ENCODE peak calls at places on chromosomes 4 and X, in six cellular contexts. One of them, this sample, is unnamed.
A peak's percentile ranks its signal among the peaks of the same experiment; 100 is the strongest.

GRCh38 chr4:55554453-55555030 is 7.8 kb upstream of the CLOCK start:
- DNase-seq in cardiac muscle cell: peak; percentile 14
- DNase-seq in ascending aorta: no peak
- DNase-seq in heart left ventricle: no peak
- DNase-seq in stomach: no peak
- DNase-seq in Peyer's patch: no peak
- DNase-seq in this sample: no peak

GRCh38 chr4:107823870-107824366 is 814 bp upstream of the SGMS2 start:
- DNase-seq in cardiac muscle cell: peak; percentile 5
- DNase-seq in heart left ventricle: no peak
- DNase-seq in stomach: no peak
- DNase-seq in Peyer's patch: no peak
- DNase-seq in ascending aorta: no peak
- DNase-seq in this sample: no peak

GRCh38 chrX:140500427-140500826 is 4.4 kb downstream of the SOX3 start:
- DNase-seq in heart left ventricle: no peak
- DNase-seq in cardiac muscle cell: no peak
- DNase-seq in stomach: no peak
- DNase-seq in ascending aorta: no peak
- DNase-seq in Peyer's patch: no peak
- DNase-seq in this sample: no peak

GRCh38 chr4:167989815-167990214 is 102.5 kb upstream of the ANXA10 start:
- DNase-seq in ascending aorta: no peak
- DNase-seq in Peyer's patch: no peak
- DNase-seq in stomach: no peak
- DNase-seq in cardiac muscle cell: no peak
- DNase-seq in heart left ventricle: no peak
- DNase-seq in this sample: no peak

GRCh38 chr4:8427761-8428287 is 12.7 kb downstream of the ACOX3 start:
- DNase-seq in cardiac muscle cell: peak; percentile 59
- DNase-seq in stomach: no peak
- DNase-seq in heart left ventricle: peak; percentile 67
- DNase-seq in ascending aorta: no peak
- DNase-seq in Peyer's patch: no peak
- DNase-seq in this sample: peak; percentile 32

GRCh38 chr4:85910985-85911384 is 436.0 kb downstream of the ARHGAP24 start:
- DNase-seq in heart left ventricle: no peak
- DNase-seq in Peyer's patch: no peak
- DNase-seq in cardiac muscle cell: no peak
- DNase-seq in ascending aorta: no peak
- DNase-seq in stomach: no peak
- DNase-seq in this sample: no peak

GRCh38 chr4:76366737-76367136 is 54.2 kb downstream of the CCDC158 start:
- DNase-seq in cardiac muscle cell: no peak
- DNase-seq in Peyer's patch: no peak
- DNase-seq in heart left ventricle: no peak
- DNase-seq in ascending aorta: no peak
- DNase-seq in stomach: no peak
- DNase-seq in this sample: no peak

GRCh38 chr4:73661646-73662119 is 41.4 kb upstream of the RASSF6 start:
- DNase-seq in stomach: no peak
- DNase-seq in ascending aorta: no peak
- DNase-seq in heart left ventricle: no peak
- DNase-seq in Peyer's patch: no peak
- DNase-seq in cardiac muscle cell: no peak
- DNase-seq in this sample: no peak

GRCh38 chrX:4656419-4656818 is 943.0 kb upstream of the PRKX start:
- DNase-seq in cardiac muscle cell: no peak
- DNase-seq in heart left ventricle: no peak
- DNase-seq in Peyer's patch: no peak
- DNase-seq in stomach: peak; percentile 30
- DNase-seq in ascending aorta: no peak
- DNase-seq in this sample: no peak

GRCh38 chrX:43500996-43501694 is 155.0 kb upstream of the MAOA start:
- DNase-seq in heart left ventricle: no peak
- DNase-seq in cardiac muscle cell: peak; percentile 18
- DNase-seq in ascending aorta: no peak
- DNase-seq in Peyer's patch: no peak
- DNase-seq in stomach: no peak
- DNase-seq in this sample: no peak

DNA sequence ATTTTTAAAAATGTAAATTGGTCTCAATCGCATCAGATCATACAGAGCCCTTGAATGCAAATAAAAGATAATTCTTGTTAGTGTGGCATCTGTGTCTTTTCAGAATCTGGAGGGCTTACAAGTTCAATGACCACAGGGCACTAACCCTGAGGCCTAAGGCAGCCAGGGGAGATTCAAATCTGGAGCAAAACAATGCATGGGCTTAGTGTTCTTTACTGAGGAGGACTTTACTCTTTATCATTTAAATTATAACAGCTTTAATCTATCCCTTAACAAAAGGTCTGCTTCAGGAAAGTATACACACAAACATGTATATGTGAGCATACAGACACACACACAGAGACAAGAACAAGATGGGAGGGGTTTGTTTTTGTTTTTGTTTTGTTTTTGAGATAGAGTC is 51.0 kb upstream of the NSUN7 start:
- DNase-seq in cardiac muscle cell: no peak
- DNase-seq in stomach: no peak
- DNase-seq in Peyer's patch: no peak
- DNase-seq in heart left ventricle: no peak
- DNase-seq in ascending aorta: no peak
- DNase-seq in this sample: no peak
- H3K4me1 ChIP-seq in cardiac muscle cell: no peaks in the 10 kb centered on the region
- H3K4me1 ChIP-seq in stomach: peaks cover 13% of the 10 kb centered on the region
- H3K4me1 ChIP-seq in Peyer's patch: no peaks in the 10 kb centered on the region
- H3K4me1 ChIP-seq in heart left ventricle: no peaks in the 10 kb centered on the region
- H3K4me1 ChIP-seq in ascending aorta: no peaks in the 10 kb centered on the region
- H3K4me1 ChIP-seq in this sample: no peaks in the 10 kb centered on the region

GRCh38 chrX:2561461-2561860 is 60.7 kb upstream of the DHRSX start:
- DNase-seq in ascending aorta: no peak
- DNase-seq in stomach: no peak
- DNase-seq in Peyer's patch: no peak
- DNase-seq in heart left ventricle: no peak
- DNase-seq in cardiac muscle cell: no peak
- DNase-seq in this sample: no peak

GRCh38 chrX:2559124-2559523 is 58.3 kb upstream of the DHRSX start:
- DNase-seq in Peyer's patch: no peak
- DNase-seq in stomach: no peak
- DNase-seq in ascending aorta: no peak
- DNase-seq in cardiac muscle cell: no peak
- DNase-seq in heart left ventricle: no peak
- DNase-seq in this sample: no peak
- H3K4me1 ChIP-seq in Peyer's patch: no peaks in the 10 kb centered on the region
- H3K4me1 ChIP-seq in stomach: no peaks in the 10 kb centered on the region
- H3K4me1 ChIP-seq in ascending aorta: no peaks in the 10 kb centered on the region
- H3K4me1 ChIP-seq in cardiac muscle cell: no peaks in the 10 kb centered on the region
- H3K4me1 ChIP-seq in heart left ventricle: no peaks in the 10 kb centered on the region
- H3K4me1 ChIP-seq in this sample: peaks cover under 1% of the 10 kb centered on the region

GRCh38 chr4:120816385-120816784 is 106.1 kb downstream of the PRDM5 start:
- DNase-seq in cardiac muscle cell: no peak
- DNase-seq in ascending aorta: no peak
- DNase-seq in heart left ventricle: no peak
- DNase-seq in stomach: no peak
- DNase-seq in Peyer's patch: no peak
- DNase-seq in this sample: no peak
- H3K4me1 ChIP-seq in cardiac muscle cell: no peaks in the 10 kb centered on the region
- H3K4me1 ChIP-seq in ascending aorta: no peaks in the 10 kb centered on the region
- H3K4me1 ChIP-seq in heart left ventricle: no peaks in the 10 kb centered on the region
- H3K4me1 ChIP-seq in stomach: no peaks in the 10 kb centered on the region
- H3K4me1 ChIP-seq in Peyer's patch: no peaks in the 10 kb centered on the region
- H3K4me1 ChIP-seq in this sample: no peaks in the 10 kb centered on the region

GRCh38 chrX:20409991-20410390 is 143.3 kb upstream of the RPS6KA3 start:
- DNase-seq in heart left ventricle: no peak
- DNase-seq in stomach: no peak
- DNase-seq in cardiac muscle cell: no peak
- DNase-seq in Peyer's patch: no peak
- DNase-seq in ascending aorta: no peak
- DNase-seq in this sample: no peak

GRCh38 chrX:20410540-20410939 is 143.8 kb upstream of the RPS6KA3 start:
- DNase-seq in Peyer's patch: no peak
- DNase-seq in cardiac muscle cell: no peak
- DNase-seq in stomach: no peak
- DNase-seq in heart left ventricle: no peak
- DNase-seq in ascending aorta: no peak
- DNase-seq in this sample: no peak

GRCh38 chrX:20414781-20415445 is 148.2 kb upstream of the RPS6KA3 start:
- DNase-seq in stomach: no peak
- DNase-seq in heart left ventricle: no peak
- DNase-seq in cardiac muscle cell: no peak
- DNase-seq in Peyer's patch: no peak
- DNase-seq in ascending aorta: no peak
- DNase-seq in this sample: no peak

GRCh38 chrX:20412871-20413486 is 146.3 kb upstream of the RPS6KA3 start:
- DNase-seq in ascending aorta: peak; percentile 64
- DNase-seq in Peyer's patch: no peak
- DNase-seq in heart left ventricle: no peak
- DNase-seq in stomach: peak; percentile 29
- DNase-seq in cardiac muscle cell: no peak
- DNase-seq in this sample: no peak

DNA sequence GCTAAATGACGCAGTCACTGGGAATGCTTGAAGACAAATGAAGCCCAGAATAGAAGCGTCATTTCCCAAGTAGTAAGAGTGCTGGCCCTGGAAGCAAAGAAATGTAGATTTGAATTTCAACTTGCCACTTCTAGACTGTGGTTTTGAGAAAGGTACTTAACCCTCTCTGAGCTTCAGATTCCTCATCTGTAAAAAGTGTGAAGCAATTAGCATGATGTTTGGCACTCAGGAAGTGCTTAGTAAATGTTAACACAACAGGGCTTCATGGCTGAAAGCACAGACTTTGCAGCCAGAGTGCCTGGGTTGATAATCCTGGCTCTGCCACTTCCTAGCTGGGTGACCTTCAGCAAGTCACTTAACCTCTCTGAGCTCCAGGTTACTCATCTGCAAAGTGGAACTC is 147.4 kb upstream of the RPS6KA3 start:
- DNase-seq in cardiac muscle cell: no peak
- DNase-seq in heart left ventricle: no peak
- DNase-seq in Peyer's patch: no peak
- DNase-seq in ascending aorta: no peak
- DNase-seq in stomach: no peak
- DNase-seq in this sample: no peak
- H3K4me1 ChIP-seq in cardiac muscle cell: no peaks in the 10 kb centered on the region
- H3K4me1 ChIP-seq in heart left ventricle: no peaks in the 10 kb centered on the region
- H3K4me1 ChIP-seq in Peyer's patch: no peaks in the 10 kb centered on the region
- H3K4me1 ChIP-seq in ascending aorta: no peaks in the 10 kb centered on the region
- H3K4me1 ChIP-seq in stomach: no peaks in the 10 kb centered on the region
- H3K4me1 ChIP-seq in this sample: no peaks in the 10 kb centered on the region

DNA sequence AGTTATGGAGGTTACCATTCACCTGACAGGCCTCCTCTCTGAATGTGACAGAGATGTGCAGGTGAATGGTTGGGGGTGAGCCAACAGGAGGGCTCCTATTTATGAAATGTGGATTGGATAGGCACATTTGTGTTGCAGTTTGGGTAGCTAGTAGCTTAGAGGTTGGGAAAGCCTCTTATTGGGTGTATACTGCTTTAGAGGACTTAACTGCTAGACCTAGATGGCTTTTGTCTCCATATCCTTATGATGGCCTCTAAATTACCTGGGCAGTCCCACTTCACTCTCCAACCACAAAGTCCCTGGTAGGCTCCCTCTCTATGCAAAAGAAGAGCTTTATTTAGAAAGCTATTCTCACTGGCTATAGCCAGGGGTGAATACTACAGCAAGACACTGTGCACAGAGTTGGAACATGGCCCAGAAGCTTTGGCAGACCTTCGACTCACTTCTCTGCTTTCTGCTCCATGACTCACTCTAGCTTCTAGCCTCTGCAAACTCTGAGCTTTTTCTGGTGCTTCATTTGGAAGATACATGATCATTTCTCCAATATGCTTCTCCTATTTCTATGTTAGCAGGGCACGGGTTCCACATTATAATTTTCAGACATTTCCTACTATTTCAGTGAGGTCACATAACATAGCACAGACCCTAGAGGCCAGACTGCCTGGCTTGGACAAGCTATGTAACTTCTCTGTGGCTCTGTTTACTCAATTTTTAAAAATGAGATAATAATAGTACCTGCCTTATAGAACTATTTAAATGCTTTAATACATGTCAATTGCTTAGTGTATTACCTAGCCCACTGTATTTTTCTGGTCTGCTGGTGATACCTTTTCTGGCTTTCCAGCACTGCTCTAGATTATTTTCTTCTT is 6.0 kb upstream of the VGLL1 start:
- DNase-seq in ascending aorta: peak; percentile 84
- DNase-seq in heart left ventricle: peak; percentile 85
- DNase-seq in Peyer's patch: no peak
- DNase-seq in stomach: peak; percentile 76
- DNase-seq in cardiac muscle cell: no peak
- DNase-seq in this sample: no peak
- H3K4me1 ChIP-seq in ascending aorta: no peaks in the 10 kb centered on the region
- H3K4me1 ChIP-seq in heart left ventricle: peaks cover 12% of the 10 kb centered on the region
- H3K4me1 ChIP-seq in Peyer's patch: no peaks in the 10 kb centered on the region
- H3K4me1 ChIP-seq in stomach: peaks cover 16% of the 10 kb centered on the region
- H3K4me1 ChIP-seq in cardiac muscle cell: no peaks in the 10 kb centered on the region
- H3K4me1 ChIP-seq in this sample: peaks cover 5% of the 10 kb centered on the region